ENCODE peak calls at places on chromosomes 3 and 15, in four cellular contexts. L, Q, Y and T are unnamed samples.

GRCh38 chr3:188832146-188832545 is 339.6 kb upstream of the TPRG1 start:
- DNase-seq in L (no peak), Q (no peak), Y (peak), T (no peak)

GRCh38 chr15:79265167-79265566 is 17.4 kb upstream of the ANKRD34C start:
- DNase-seq in L (no peak), Q (no peak), Y (no peak), T (no peak)

GRCh38 chr3:53944019-53944418 is 52.4 kb upstream of the SELENOK start:
- DNase-seq in Q (no peak), Y (no peak), L (no peak), T (no peak)

GRCh38 chr3:142188846-142189245 is 36.5 kb downstream of the GK5 start:
- DNase-seq in Y (no peak), L (no peak), Q (no peak), T (no peak)

GRCh38 chr15:36294359-36294758 is 285.1 kb upstream of the CDIN1 start:
- DNase-seq in Y (no peak), L (no peak), Q (no peak), T (peak)

GRCh38 chr3:31265646-31266423 is 266.9 kb upstream of the STT3B start:
- DNase-seq in Y (no peak), L (no peak), Q (no peak), T (no peak)

GRCh38 chr15:87623832-87624231 is 632.7 kb downstream of the NTRK3 start:
- DNase-seq in Y (no peak), Q (no peak), L (no peak), T (no peak)

GRCh38 chr3:39631136-39631535 is 163.7 kb downstream of the MOBP start:
- DNase-seq in Q (no peak), L (no peak), Y (peak), T (no peak)

GRCh38 chr3:62574499-62574898 is 201.1 kb upstream of the FEZF2 start:
- DNase-seq in L (no peak), Q (no peak), Y (no peak), T (no peak)

GRCh38 chr3:128056258-128056657 is 4.0 kb downstream of the SEC61A1 start:
- DNase-seq in Q (no peak), L (no peak), Y (no peak), T (no peak)

GRCh38 chr3:58494107-58494506 is 2.2 kb downstream of the KCTD6 start:
- DNase-seq in Q (no peak), L (no peak), Y (no peak), T (no peak)
- TF ChIP-seq CTCF in Q (no peak), L (no peak), Y (no peak), T (no peak)

GRCh38 chr3:146637871-146638270 is 32.7 kb upstream of the PLSCR5 start:
- DNase-seq in L (no peak), Q (no peak), Y (peak), T (no peak)

GRCh38 chr3:146640955-146641867 is 36.1 kb upstream of the PLSCR5 start:
- DNase-seq in Y (peak), L (no peak), Q (no peak), T (peak)

GRCh38 chr3:146636881-146637280 is 31.7 kb upstream of the PLSCR5 start:
- DNase-seq in L (no peak), Y (no peak), Q (no peak), T (no peak)

GRCh38 chr3:146640361-146640760 is 35.2 kb upstream of the PLSCR5 start:
- DNase-seq in Y (no peak), Q (no peak), L (no peak), T (no peak)

DNA sequence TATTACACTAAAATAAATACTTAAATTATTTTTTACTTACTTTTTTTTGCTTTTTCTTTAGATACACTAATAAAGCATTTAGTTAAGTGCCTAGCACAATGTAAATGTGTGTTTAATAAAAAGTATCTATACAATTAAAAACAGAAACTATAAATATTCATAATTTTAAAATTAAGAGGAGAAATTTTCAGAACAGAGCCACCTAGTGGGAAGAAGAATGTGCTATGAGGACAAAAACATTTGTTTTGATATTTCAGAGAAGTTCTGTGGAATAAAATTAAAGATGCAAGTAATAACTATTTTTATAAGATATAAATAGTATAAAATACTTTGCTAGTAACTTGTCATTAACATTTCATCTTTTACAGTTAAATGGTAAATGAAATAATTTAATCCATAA is 33.6 kb upstream of the PLSCR5 start:
- DNase-seq in L (no peak), Q (no peak), Y (no peak), T (no peak)
- TF ChIP-seq CTCF in L (no peak), Q (peak), Y (peak), T (peak)

GRCh38 chr3:178703268-178703975 is 167.2 kb downstream of the KCNMB2 start:
- DNase-seq in Q (no peak), Y (peak), L (no peak), T (peak)
- TF ChIP-seq CTCF in Q (no peak), Y (no peak), L (no peak), T (peak)

DNA sequence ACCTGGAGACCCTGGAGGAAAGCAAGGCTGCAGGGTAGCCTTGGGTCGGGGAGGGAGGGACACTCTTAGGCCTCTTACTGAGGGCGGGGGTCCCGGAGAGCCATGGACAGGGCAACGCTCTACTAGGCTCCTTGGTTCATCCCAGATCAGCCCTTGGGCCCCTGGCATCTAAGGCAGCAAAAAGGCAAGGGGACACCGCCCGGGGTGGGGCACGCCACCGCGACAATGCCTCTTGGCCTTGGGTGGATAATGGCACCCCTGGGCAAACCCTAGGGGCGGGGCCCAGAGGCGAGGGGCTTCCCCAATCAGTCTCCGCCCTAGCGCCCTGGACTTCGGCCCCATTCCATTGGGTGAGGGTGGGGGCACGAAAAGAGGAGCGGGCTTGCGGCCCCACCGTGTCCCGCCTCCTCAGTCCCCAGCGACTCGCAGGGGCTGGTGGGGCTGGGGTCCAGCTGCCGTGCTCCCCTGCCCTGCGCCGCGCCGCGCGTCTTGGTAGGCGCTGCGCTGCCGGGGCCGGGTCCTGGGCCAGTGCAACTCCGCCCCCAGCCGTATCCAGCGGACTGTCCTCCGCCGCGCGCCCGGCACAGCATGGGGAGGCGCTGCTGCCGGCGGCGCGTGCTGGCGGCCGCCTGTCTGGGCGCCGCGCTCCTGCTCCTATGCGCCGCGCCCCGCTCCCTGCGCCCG is at the start of gene CHST13:
- DNase-seq in L (peak), Y (peak), Q (peak), T (peak)
- TF ChIP-seq CTCF in L (no peak), Y (no peak), Q (peak), T (no peak)

GRCh38 chr3:50298836-50299637 is at the start of the genes HYAL3 and NAA80:
- DNase-seq in Y (peak), L (peak), Q (peak), T (peak)
- TF ChIP-seq CTCF in Y (peak), L (peak), Q (peak), T (no peak)

DNA sequence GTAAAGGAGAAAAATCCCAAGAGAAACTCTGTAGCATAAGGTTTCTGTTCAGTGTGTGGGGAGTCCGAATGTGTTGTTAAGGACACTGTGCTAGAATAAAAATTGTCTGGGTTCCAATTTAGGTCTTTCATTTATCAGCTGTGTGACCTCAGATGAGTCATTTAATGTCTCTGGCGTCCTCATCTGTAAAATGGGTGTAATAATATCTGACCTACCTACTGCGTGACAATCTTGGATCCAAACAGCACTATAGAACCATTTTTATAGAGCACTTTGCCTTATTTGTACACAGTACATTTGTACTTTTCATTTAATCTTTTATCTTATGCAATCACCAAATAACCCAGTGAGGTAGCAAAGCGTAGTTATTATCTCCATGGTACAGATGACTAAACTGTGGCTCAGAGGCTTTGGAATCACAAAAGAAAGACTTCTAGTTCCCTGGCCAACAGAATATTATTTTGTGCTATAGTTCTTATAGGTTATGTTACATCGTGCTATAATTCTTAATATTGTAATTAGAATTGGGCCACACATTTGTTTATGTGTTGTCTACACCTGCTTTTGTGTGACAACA is 46.6 kb upstream of the TNIK start:
- DNase-seq in Q (no peak), L (no peak), Y (no peak), T (peak)
- TF ChIP-seq CTCF in Q (no peak), L (no peak), Y (no peak), T (no peak)

GRCh38 chr3:190261740-190262139 is 60.5 kb downstream of the CLDN1 start:
- DNase-seq in Y (no peak), L (peak), Q (no peak), T (no peak)
- TF ChIP-seq CTCF in Y (no peak), L (no peak), Q (no peak), T (no peak)